ENCODE peak calls at places on chromosome 18, in four cellular contexts. C is GM13976, T is WTC11, V is fibroblast of lung. H is an unnamed sample.

GRCh38 chr18:74152906-74153305 is 4.6 kb downstream of the TIMM21 start:
- DNase-seq in C (no peak), T (no peak), V (no peak), H (no peak)

GRCh38 chr18:43220691-43221090 is 56.6 kb downstream of the SYT4 start:
- DNase-seq in C (no peak), T (no peak), V (no peak), H (no peak)

GRCh38 chr18:45871655-45872054 is 46.2 kb downstream of the SIGLEC15 start:
- DNase-seq in C (no peak), T (no peak), V (no peak), H (no peak)

GRCh38 chr18:45571161-45571560 is 44.1 kb upstream of the SLC14A2 start:
- DNase-seq in C (no peak), T (no peak), V (no peak), H (no peak)

GRCh38 chr18:79588131-79588635 is 91.4 kb upstream of the CTDP1 start:
- DNase-seq in C (no peak), T (no peak), V (no peak), H (no peak)

GRCh38 chr18:12556946-12557806 is 100.7 kb downstream of the SPIRE1 start:
- DNase-seq in C (no peak), T (no peak), V (no peak), H (no peak)

GRCh38 chr18:42929857-42930256 is 185.6 kb downstream of the RIT2 start:
- DNase-seq in C (no peak), T (no peak), V (peak; percentile 42), H (no peak)

GRCh38 chr18:63518178-63519012 is 23.8 kb upstream of the SERPINB12 start:
- DNase-seq in C (peak; percentile 45), T (peak; percentile 66), V (peak; percentile 82), H (peak; percentile 42)

GRCh38 chr18:59553273-59553672 is 143.9 kb downstream of the CCBE1 start:
- DNase-seq in C (no peak), T (no peak), V (no peak), H (no peak)

GRCh38 chr18:21910906-21911305 is 170.3 kb downstream of the MIB1 start:
- DNase-seq in C (no peak), T (no peak), V (no peak), H (no peak)

GRCh38 chr18:30044496-30044895 is 998.0 kb downstream of the DSC3 start:
- DNase-seq in C (no peak), T (no peak), V (no peak), H (no peak)

GRCh38 chr18:13268035-13268700 is 49.6 kb downstream of the LDLRAD4 start:
- DNase-seq in C (no peak), T (peak; percentile 53), V (peak; percentile 11), H (no peak)

GRCh38 chr18:49459404-49460171 is 857 bp downstream of the DYM start:
- DNase-seq in C (peak; percentile 61), T (no peak), V (no peak), H (no peak)

GRCh38 chr18:46449033-46449432 is 208.0 kb downstream of the LOXHD1 start:
- DNase-seq in C (no peak), T (no peak), V (no peak), H (no peak)

GRCh38 chr18:63131106-63131943 is 188.2 kb downstream of the BCL2 start:
- DNase-seq in C (peak; percentile 57), T (peak; percentile 45), V (peak; percentile 80), H (peak; percentile 25)

GRCh38 chr18:47968721-47969120 is 38.3 kb upstream of the SMAD2 start:
- DNase-seq in C (no peak), T (no peak), V (no peak), H (no peak)

GRCh38 chr18:63869374-63869773 is 18.1 kb upstream of the SERPINB2 start:
- DNase-seq in C (no peak), T (no peak), V (peak; percentile 86), H (no peak)

GRCh38 chr18:46010050-46010449 is 42.9 kb upstream of the EPG5 start:
- DNase-seq in C (no peak), T (no peak), V (no peak), H (no peak)

GRCh38 chr18:49814147-49814499 is 790 bp upstream of the ACAA2 start:
- DNase-seq in C (peak; percentile 49), T (peak; percentile 57), V (peak; percentile 72), H (peak; percentile 15)

GRCh38 chr18:43161528-43161927 is 46.0 kb upstream of the RIT2 start:
- DNase-seq in C (no peak), T (no peak), V (peak; percentile 59), H (no peak)

GRCh38 chr18:34915046-34915445 is 126.2 kb upstream of the MAPRE2 start:
- DNase-seq in C (no peak), T (no peak), V (no peak), H (no peak)

GRCh38 chr18:79525556-79526467 is 130.1 kb downstream of the NFATC1 start:
- DNase-seq in C (no peak), T (no peak), V (no peak), H (no peak)

GRCh38 chr18:49094979-49095632 is 144.3 kb upstream of the SMAD7 start:
- DNase-seq in C (no peak), T (no peak), V (peak; percentile 92), H (peak; percentile 73)

GRCh38 chr18:13137041-13137938 is 81.3 kb upstream of the LDLRAD4 start:
- DNase-seq in C (peak; percentile 74), T (peak; percentile 22), V (no peak), H (no peak)

GRCh38 chr18:62325806-62326645 is 916 bp downstream of the TNFRSF11A start:
- DNase-seq in C (peak; percentile 46), T (no peak), V (peak; percentile 25), H (no peak)

GRCh38 chr18:62450546-62451395 is 72.1 kb upstream of the ZCCHC2 start:
- DNase-seq in C (no peak), T (no peak), V (peak; percentile 78), H (peak; percentile 18)

GRCh38 chr18:56003651-56004050 is 415.7 kb upstream of the TCF4 start:
- DNase-seq in C (no peak), T (no peak), V (no peak), H (no peak)

GRCh38 chr18:36711813-36712444 is 116.9 kb downstream of the TPGS2 start:
- DNase-seq in C (no peak), T (no peak), V (peak; percentile 62), H (no peak)

GRCh38 chr18:42074704-42075103 is 119.7 kb downstream of the PIK3C3 start:
- DNase-seq in C (no peak), T (no peak), V (no peak), H (no peak)

GRCh38 chr18:62001396-62001795 is 108.6 kb upstream of the RNF152 start:
- DNase-seq in C (no peak), T (peak; percentile 27), V (no peak), H (no peak)

GRCh38 chr18:11500153-11501122 is 109.0 kb upstream of the SLC35G4 start:
- DNase-seq in C (no peak), T (no peak), V (peak; percentile 97), H (peak; percentile 84)

GRCh38 chr18:45165871-45166270 is 449.4 kb upstream of the SLC14A2 start:
- DNase-seq in C (no peak), T (no peak), V (no peak), H (no peak)

GRCh38 chr18:70113511-70113910 is 92.0 kb downstream of the RTTN start:
- DNase-seq in C (no peak), T (no peak), V (no peak), H (no peak)

GRCh38 chr18:2827076-2827475 is 19.7 kb upstream of the EMILIN2 start:
- DNase-seq in C (no peak), T (no peak), V (peak; percentile 15), H (no peak)

GRCh38 chr18:33751613-33752221 is 173.7 kb downstream of the ASXL3 start:
- DNase-seq in C (no peak), T (no peak), V (peak; percentile 67), H (no peak)

GRCh38 chr18:11412790-11413189 is 196.6 kb upstream of the SLC35G4 start:
- DNase-seq in C (no peak), T (no peak), V (no peak), H (peak; percentile 42)

GRCh38 chr18:7671105-7671504 is 104.0 kb downstream of the PTPRM start:
- DNase-seq in C (no peak), T (no peak), V (no peak), H (no peak)

GRCh38 chr18:77749189-77749588 is 499.5 kb downstream of the GALR1 start:
- DNase-seq in C (no peak), T (peak; percentile 77), V (no peak), H (no peak)
- TF ChIP-seq CTCF in C (peak; percentile 23), T (peak; percentile 78), V (no peak), H (no peak)

GRCh38 chr18:38790786-38791185 is 1225.2 kb upstream of the CELF4 start:
- DNase-seq in C (no peak), T (no peak), V (no peak), H (no peak)

DNA sequence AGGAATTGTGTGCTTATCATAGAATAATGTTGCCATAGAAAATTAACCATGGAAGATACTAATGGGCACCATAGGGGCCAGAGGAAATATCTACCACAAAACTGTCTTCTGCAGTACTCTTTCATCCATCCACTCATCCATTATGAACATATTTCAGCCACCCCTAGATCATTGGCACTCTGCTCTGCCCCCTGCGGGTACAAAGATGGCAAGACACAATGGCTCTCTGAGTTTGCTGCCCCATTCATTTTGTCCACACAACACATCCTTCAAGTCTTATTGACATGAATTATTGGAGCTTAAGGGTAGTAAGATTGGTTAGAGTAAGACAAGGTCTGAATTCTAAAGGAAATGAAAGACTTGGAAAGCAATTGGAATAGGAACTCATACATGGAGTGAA is 1224.7 kb upstream of the CELF4 start:
- DNase-seq in C (no peak), T (peak; percentile 34), V (no peak), H (no peak)
- TF ChIP-seq CTCF in C (peak; percentile 4), T (peak; percentile 61), V (no peak), H (no peak)

GRCh38 chr18:5546660-5547059 is 2.9 kb upstream of the EPB41L3 start:
- DNase-seq in C (no peak), T (peak; percentile 36), V (peak; percentile 74), H (peak; percentile 56)
- TF ChIP-seq CTCF in C (no peak), T (no peak), V (peak; percentile 83), H (peak; percentile 96)

GRCh38 chr18:51721388-51721787 is 523.9 kb upstream of the MEX3C start:
- DNase-seq in C (no peak), T (peak; percentile 18), V (no peak), H (no peak)
- TF ChIP-seq CTCF in C (no peak), T (no peak), V (no peak), H (no peak)